ENCODE peak calls at places on chromosomes 3 and 15, in six cellular contexts. L is PC-3, U is heart right ventricle, J is mesenchymal stem cell, R is aorta, Q is esophagus muscularis mucosa. B is an unnamed sample. For H3K4me1, the result is how much of the 10 kb centered on the place peaks cover.

GRCh38 chr3:26624209-26624775 is 1.7 kb downstream of the LRRC3B start:
- DNase-seq in U (no peak), J (no peak), L (no peak), R (no peak), Q (no peak), B (no peak)

GRCh38 chr15:33068007-33068441 is 126.5 kb downstream of the FMN1 start:
- DNase-seq in Q (no peak), R (no peak), L (peak), U (peak), J (peak), B (peak)

GRCh38 chr3:180409883-180410282 is 192.1 kb upstream of the TTC14 start:
- DNase-seq in L (no peak), Q (no peak), J (no peak), R (no peak), U (no peak), B (no peak)

GRCh38 chr3:142433110-142433509 is 14.7 kb downstream of the XRN1 start:
- DNase-seq in Q (no peak), J (no peak), R (no peak), L (no peak), U (no peak), B (no peak)

GRCh38 chr3:10357592-10358308 is 36.8 kb upstream of the SEC13 start:
- DNase-seq in R (peak), J (peak), L (peak), U (peak), Q (no peak), B (peak)

GRCh38 chr15:62104406-62104805 is 37.6 kb downstream of the C2CD4A start:
- DNase-seq in Q (peak), R (no peak), U (no peak), L (no peak), J (no peak), B (no peak)

GRCh38 chr3:123229145-123229544 is 27.4 kb downstream of the SEC22A start:
- DNase-seq in Q (no peak), R (no peak), J (peak), L (no peak), U (no peak), B (no peak)

GRCh38 chr3:189158034-189158433 is 13.7 kb upstream of the TPRG1 start:
- DNase-seq in L (no peak), Q (no peak), R (no peak), J (no peak), U (no peak), B (no peak)

GRCh38 chr3:17753271-17753992 is 11.0 kb upstream of the TBC1D5 start:
- DNase-seq in J (no peak), L (no peak), Q (no peak), R (no peak), U (no peak), B (no peak)

GRCh38 chr15:88647362-88648105 is 8.7 kb downstream of the ISG20 start:
- DNase-seq in Q (no peak), U (no peak), R (peak), J (no peak), L (peak), B (no peak)

GRCh38 chr3:150410311-150411105 is 2.4 kb downstream of the TSC22D2 start:
- DNase-seq in R (peak), Q (no peak), J (peak), U (peak), L (peak), B (peak)

GRCh38 chr3:123732447-123732846 is 147.6 kb upstream of the HACD2 start:
- DNase-seq in J (peak), L (peak), U (no peak), Q (no peak), R (no peak), B (no peak)

GRCh38 chr15:45674646-45675045 is 39.8 kb downstream of the SQOR start:
- DNase-seq in Q (no peak), U (no peak), J (no peak), R (no peak), L (no peak), B (no peak)

GRCh38 chr3:11581237-11582122 is 62.2 kb downstream of the VGLL4 start:
- DNase-seq in J (no peak), U (no peak), L (no peak), R (no peak), Q (no peak), B (no peak)

GRCh38 chr3:106560451-106560966 is 691.7 kb upstream of the CBLB start:
- DNase-seq in Q (no peak), U (no peak), J (peak), R (no peak), L (peak), B (no peak)

GRCh38 chr15:47332481-47332880 is 384.8 kb upstream of the SEMA6D start:
- DNase-seq in L (no peak), U (no peak), J (peak), R (no peak), Q (no peak), B (no peak)

GRCh38 chr3:68631810-68632545 is 300.4 kb downstream of the TAFA4 start:
- DNase-seq in U (no peak), R (no peak), Q (no peak), J (no peak), L (no peak), B (no peak)

GRCh38 chr3:41612853-41613252 is 349.1 kb downstream of the ULK4 start:
- DNase-seq in L (no peak), R (no peak), J (no peak), Q (no peak), U (no peak), B (no peak)

GRCh38 chr3:122705379-122705778 is 24.7 kb downstream of the PARP14 start:
- DNase-seq in J (no peak), L (no peak), R (no peak), U (no peak), Q (no peak), B (no peak)

GRCh38 chr3:73786346-73786807 is 161.6 kb upstream of the PDZRN3 start:
- DNase-seq in Q (no peak), U (peak), J (peak), R (peak), L (peak), B (no peak)

GRCh38 chr3:34683851-34684250 is 885.4 kb downstream of the PDCD6IP start:
- DNase-seq in U (peak), J (peak), L (peak), Q (no peak), R (peak), B (peak)

GRCh38 chr3:187678869-187679268 is 8.7 kb upstream of the SST start:
- DNase-seq in J (peak), Q (peak), U (peak), L (peak), R (no peak), B (no peak)

GRCh38 chr3:113660901-113661300 is 35.5 kb downstream of the USF3 start:
- DNase-seq in L (no peak), U (peak), J (peak), Q (no peak), R (no peak), B (no peak)

GRCh38 chr3:15899438-15899837 is 101.7 kb upstream of the ANKRD28 start:
- DNase-seq in R (no peak), L (peak), Q (peak), U (no peak), J (peak), B (no peak)

GRCh38 chr3:170753421-170754344 is 116.3 kb downstream of the RPL22L1 start:
- DNase-seq in J (peak), U (no peak), R (no peak), Q (no peak), L (peak), B (no peak)

GRCh38 chr3:58236527-58237237 is 910 bp upstream of the ABHD6 start:
- DNase-seq in J (no peak), L (peak), R (peak), U (no peak), Q (no peak), B (peak)

GRCh38 chr15:65922621-65923020 is 53.3 kb downstream of the RAB11A start:
- DNase-seq in R (no peak), L (no peak), U (no peak), J (no peak), Q (no peak), B (no peak)

GRCh38 chr3:176362191-176362731 is 835.0 kb downstream of the TBL1XR1 start:
- DNase-seq in Q (no peak), J (no peak), L (no peak), U (no peak), R (peak), B (no peak)

GRCh38 chr3:126527006-126527405 is 3.1 kb downstream of the CHST13 start:
- DNase-seq in R (no peak), J (no peak), Q (no peak), L (no peak), U (no peak), B (peak)

GRCh38 chr3:100238599-100238998 is 22.2 kb upstream of the TBC1D23 start:
- DNase-seq in J (no peak), U (no peak), L (no peak), Q (no peak), R (no peak), B (no peak)

GRCh38 chr15:87604857-87605446 is 651.6 kb downstream of the NTRK3 start:
- DNase-seq in J (no peak), L (peak), Q (no peak), R (no peak), U (no peak), B (no peak)

GRCh38 chr15:92906563-92907081 is 6.5 kb downstream of the CHD2 start:
- DNase-seq in U (no peak), Q (no peak), L (peak), J (no peak), R (no peak), B (no peak)

GRCh38 chr15:33200444-33200843 is 5.9 kb upstream of the FMN1 start:
- DNase-seq in U (no peak), R (no peak), L (no peak), J (no peak), Q (peak), B (no peak)

GRCh38 chr3:134059680-134060560 is 30.2 kb upstream of the SLCO2A1 start:
- DNase-seq in U (no peak), R (no peak), Q (no peak), J (no peak), L (no peak), B (no peak)

GRCh38 chr15:29631076-29632070 is 190.9 kb downstream of the TJP1 start:
- DNase-seq in J (no peak), L (no peak), R (no peak), U (no peak), Q (no peak), B (no peak)

GRCh38 chr3:19945405-19946290 is 1.2 kb upstream of the RAB5A start:
- DNase-seq in Q (no peak), U (no peak), L (peak), J (no peak), R (no peak), B (no peak)

GRCh38 chr3:120649735-120650705 is 32.0 kb downstream of the HGD start:
- DNase-seq in U (no peak), L (no peak), J (no peak), R (no peak), Q (no peak), B (no peak)

GRCh38 chr15:70741677-70742293 is 21.6 kb downstream of the UACA start:
- DNase-seq in L (peak), J (peak), Q (no peak), U (no peak), R (no peak), B (no peak)

GRCh38 chr15:80615783-80616391 is 79.2 kb upstream of the ABHD17C start:
- DNase-seq in Q (peak), R (no peak), L (peak), U (peak), J (peak), B (peak)

GRCh38 chr15:67117356-67117755 is 52.0 kb downstream of the SMAD3 start:
- DNase-seq in Q (no peak), L (no peak), J (peak), U (no peak), R (peak), B (no peak)

GRCh38 chr15:67115567-67115966 is 50.2 kb downstream of the SMAD3 start:
- DNase-seq in U (no peak), L (no peak), R (no peak), J (no peak), Q (no peak), B (no peak)

GRCh38 chr15:67118808-67119207 is 53.4 kb downstream of the SMAD3 start:
- DNase-seq in R (peak), U (no peak), Q (no peak), J (no peak), L (peak), B (no peak)

GRCh38 chr15:67114846-67115521 is 49.6 kb downstream of the SMAD3 start:
- DNase-seq in U (no peak), Q (no peak), R (no peak), L (peak), J (no peak), B (no peak)

DNA sequence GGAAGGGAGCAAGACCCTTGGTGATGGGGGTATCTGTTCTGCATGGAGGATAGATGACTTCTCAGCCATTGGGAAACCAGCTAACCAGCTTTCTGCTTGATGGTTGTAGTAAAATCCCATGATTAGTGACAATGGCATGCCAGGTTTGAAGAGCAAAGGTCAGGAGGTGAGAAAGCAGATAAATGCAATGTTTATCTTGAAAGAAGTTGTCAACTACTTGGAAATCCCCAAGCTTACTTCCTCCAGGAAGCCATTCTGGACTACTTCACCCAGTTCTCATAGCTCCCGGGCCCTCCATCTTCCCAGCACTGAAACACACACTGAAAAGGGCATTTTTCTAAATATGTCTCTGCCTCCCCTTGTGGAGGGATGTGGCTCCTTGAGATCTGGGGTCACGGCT is 51.3 kb downstream of the SMAD3 start:
- DNase-seq in L (peak), J (peak), R (peak), Q (no peak), U (no peak), B (no peak)
- H3K4me1 ChIP-seq in L (half or more), J (under half), R (under half), Q (half or more), U (half or more), B (half or more)

GRCh38 chr15:40336129-40337122 is 4.3 kb downstream of the CCDC9B start:
- DNase-seq in Q (no peak), J (no peak), L (no peak), R (no peak), U (no peak), B (no peak)
- H3K4me1 ChIP-seq in Q (half or more), J (half or more), L (under half), R (under half), U (half or more), B (half or more)

DNA sequence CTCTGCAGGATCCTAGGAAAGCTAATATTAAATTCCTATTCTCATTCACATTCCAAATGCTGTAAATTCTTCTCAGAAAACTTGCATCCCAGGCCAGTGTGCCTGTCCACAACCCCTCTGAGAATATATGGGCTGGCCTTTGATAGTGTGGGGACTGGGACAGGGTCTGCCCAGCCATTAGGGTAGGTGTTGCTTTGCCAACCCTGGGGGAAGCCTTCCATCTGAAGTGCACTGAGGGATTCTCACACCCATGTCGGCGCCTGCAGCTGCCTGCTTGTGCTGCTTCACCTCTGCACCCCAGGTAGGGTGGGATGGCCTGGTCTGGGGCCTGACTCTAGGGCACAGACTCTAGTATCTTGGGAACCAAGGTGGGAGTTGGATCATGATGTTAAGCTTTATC is 15.2 kb upstream of the EXOG start:
- DNase-seq in J (no peak), U (no peak), L (no peak), R (no peak), Q (no peak), B (no peak)
- H3K4me1 ChIP-seq in J (under half), U (under half), L (under half), R (under half), Q (under half), B (under half)

GRCh38 chr3:14422016-14422963 is 19.9 kb downstream of the SLC6A6 start:
- DNase-seq in J (no peak), R (no peak), Q (no peak), U (no peak), L (no peak), B (no peak)
- H3K4me1 ChIP-seq in J (under half), R (under half), Q (half or more), U (under half), L (under half), B (half or more)